ENCODE peak calls at places on chromosomes 1 and 21, in ten cellular contexts. One of them, this sample, is unnamed.

GRCh38 chr1:33762099-33762830 is 101.6 kb upstream of the HMGB4 start:
- DNase-seq in colonic mucosa: no peak
- DNase-seq in Peyer's patch: no peak
- DNase-seq in effector memory CD4-positive, alpha-beta T cell: no peak
- DNase-seq in GM23338: no peak
- DNase-seq in naive thymus-derived CD4-positive, alpha-beta T cell: no peak
- DNase-seq in brain microvascular endothelial cell: no peak
- DNase-seq in keratinocyte: no peak
- DNase-seq in breast epithelium: no peak
- DNase-seq in adrenal gland: no peak
- DNase-seq in this sample: no peak

GRCh38 chr1:55402117-55402516 is 187.0 kb upstream of the USP24 start:
- DNase-seq in colonic mucosa: no peak
- DNase-seq in Peyer's patch: no peak
- DNase-seq in effector memory CD4-positive, alpha-beta T cell: no peak
- DNase-seq in GM23338: no peak
- DNase-seq in naive thymus-derived CD4-positive, alpha-beta T cell: no peak
- DNase-seq in brain microvascular endothelial cell: peak
- DNase-seq in keratinocyte: no peak
- DNase-seq in breast epithelium: no peak
- DNase-seq in adrenal gland: no peak
- DNase-seq in this sample: no peak

GRCh38 chr1:212606734-212607205 is 1.8 kb upstream of the ATF3 start:
- DNase-seq in colonic mucosa: peak
- DNase-seq in Peyer's patch: peak
- DNase-seq in effector memory CD4-positive, alpha-beta T cell: peak
- DNase-seq in GM23338: peak
- DNase-seq in naive thymus-derived CD4-positive, alpha-beta T cell: peak
- DNase-seq in brain microvascular endothelial cell: no peak
- DNase-seq in keratinocyte: no peak
- DNase-seq in breast epithelium: peak
- DNase-seq in adrenal gland: peak
- DNase-seq in this sample: peak

GRCh38 chr1:43590389-43590788 is 59.6 kb upstream of the KDM4A start:
- DNase-seq in colonic mucosa: no peak
- DNase-seq in Peyer's patch: no peak
- DNase-seq in effector memory CD4-positive, alpha-beta T cell: no peak
- DNase-seq in GM23338: peak
- DNase-seq in naive thymus-derived CD4-positive, alpha-beta T cell: no peak
- DNase-seq in brain microvascular endothelial cell: no peak
- DNase-seq in keratinocyte: no peak
- DNase-seq in breast epithelium: no peak
- DNase-seq in adrenal gland: no peak
- DNase-seq in this sample: no peak

GRCh38 chr1:226679853-226680516 is 59.1 kb downstream of the ITPKB start:
- DNase-seq in colonic mucosa: peak
- DNase-seq in Peyer's patch: peak
- DNase-seq in effector memory CD4-positive, alpha-beta T cell: peak
- DNase-seq in GM23338: peak
- DNase-seq in naive thymus-derived CD4-positive, alpha-beta T cell: peak
- DNase-seq in brain microvascular endothelial cell: peak
- DNase-seq in keratinocyte: peak
- DNase-seq in breast epithelium: peak
- DNase-seq in adrenal gland: peak
- DNase-seq in this sample: peak

GRCh38 chr1:93056214-93056613 is 22.9 kb upstream of the MTF2 start:
- DNase-seq in colonic mucosa: no peak
- DNase-seq in Peyer's patch: no peak
- DNase-seq in effector memory CD4-positive, alpha-beta T cell: no peak
- DNase-seq in GM23338: peak
- DNase-seq in naive thymus-derived CD4-positive, alpha-beta T cell: no peak
- DNase-seq in brain microvascular endothelial cell: peak
- DNase-seq in keratinocyte: no peak
- DNase-seq in breast epithelium: no peak
- DNase-seq in adrenal gland: no peak
- DNase-seq in this sample: no peak

GRCh38 chr1:23395849-23396248 is 26.2 kb upstream of the ZNF436 start:
- DNase-seq in colonic mucosa: no peak
- DNase-seq in Peyer's patch: no peak
- DNase-seq in effector memory CD4-positive, alpha-beta T cell: no peak
- DNase-seq in GM23338: no peak
- DNase-seq in naive thymus-derived CD4-positive, alpha-beta T cell: no peak
- DNase-seq in brain microvascular endothelial cell: no peak
- DNase-seq in keratinocyte: no peak
- DNase-seq in breast epithelium: no peak
- DNase-seq in adrenal gland: no peak
- DNase-seq in this sample: no peak

GRCh38 chr1:229694053-229694693 is 68.1 kb downstream of the URB2 start:
- DNase-seq in colonic mucosa: peak
- DNase-seq in Peyer's patch: peak
- DNase-seq in effector memory CD4-positive, alpha-beta T cell: no peak
- DNase-seq in GM23338: peak
- DNase-seq in naive thymus-derived CD4-positive, alpha-beta T cell: no peak
- DNase-seq in brain microvascular endothelial cell: peak
- DNase-seq in keratinocyte: no peak
- DNase-seq in breast epithelium: no peak
- DNase-seq in adrenal gland: peak
- DNase-seq in this sample: peak

GRCh38 chr1:47830856-47831255 is 166.3 kb downstream of the TRABD2B start:
- DNase-seq in colonic mucosa: no peak
- DNase-seq in Peyer's patch: no peak
- DNase-seq in effector memory CD4-positive, alpha-beta T cell: no peak
- DNase-seq in GM23338: no peak
- DNase-seq in naive thymus-derived CD4-positive, alpha-beta T cell: no peak
- DNase-seq in brain microvascular endothelial cell: no peak
- DNase-seq in keratinocyte: no peak
- DNase-seq in breast epithelium: no peak
- DNase-seq in adrenal gland: no peak
- DNase-seq in this sample: no peak

GRCh38 chr1:154837034-154837678 is 32.9 kb downstream of the KCNN3 start:
- DNase-seq in colonic mucosa: no peak
- DNase-seq in Peyer's patch: no peak
- DNase-seq in effector memory CD4-positive, alpha-beta T cell: no peak
- DNase-seq in GM23338: no peak
- DNase-seq in naive thymus-derived CD4-positive, alpha-beta T cell: no peak
- DNase-seq in brain microvascular endothelial cell: no peak
- DNase-seq in keratinocyte: no peak
- DNase-seq in breast epithelium: no peak
- DNase-seq in adrenal gland: no peak
- DNase-seq in this sample: peak

GRCh38 chr21:42555756-42556438 is 42.2 kb downstream of the SLC37A1 start:
- DNase-seq in colonic mucosa: no peak
- DNase-seq in Peyer's patch: peak
- DNase-seq in effector memory CD4-positive, alpha-beta T cell: no peak
- DNase-seq in GM23338: no peak
- DNase-seq in naive thymus-derived CD4-positive, alpha-beta T cell: no peak
- DNase-seq in brain microvascular endothelial cell: no peak
- DNase-seq in keratinocyte: no peak
- DNase-seq in breast epithelium: peak
- DNase-seq in adrenal gland: no peak
- DNase-seq in this sample: no peak

GRCh38 chr21:42558368-42558767 is 44.7 kb downstream of the SLC37A1 start:
- DNase-seq in colonic mucosa: no peak
- DNase-seq in Peyer's patch: no peak
- DNase-seq in effector memory CD4-positive, alpha-beta T cell: no peak
- DNase-seq in GM23338: no peak
- DNase-seq in naive thymus-derived CD4-positive, alpha-beta T cell: no peak
- DNase-seq in brain microvascular endothelial cell: no peak
- DNase-seq in keratinocyte: no peak
- DNase-seq in breast epithelium: no peak
- DNase-seq in adrenal gland: no peak
- DNase-seq in this sample: no peak

GRCh38 chr21:42557420-42557819 is 43.8 kb downstream of the SLC37A1 start:
- DNase-seq in colonic mucosa: no peak
- DNase-seq in Peyer's patch: peak
- DNase-seq in effector memory CD4-positive, alpha-beta T cell: no peak
- DNase-seq in GM23338: no peak
- DNase-seq in naive thymus-derived CD4-positive, alpha-beta T cell: no peak
- DNase-seq in brain microvascular endothelial cell: no peak
- DNase-seq in keratinocyte: no peak
- DNase-seq in breast epithelium: peak
- DNase-seq in adrenal gland: no peak
- DNase-seq in this sample: no peak

GRCh38 chr21:42556960-42557359 is 43.3 kb downstream of the SLC37A1 start:
- DNase-seq in colonic mucosa: no peak
- DNase-seq in Peyer's patch: peak
- DNase-seq in effector memory CD4-positive, alpha-beta T cell: no peak
- DNase-seq in GM23338: no peak
- DNase-seq in naive thymus-derived CD4-positive, alpha-beta T cell: no peak
- DNase-seq in brain microvascular endothelial cell: no peak
- DNase-seq in keratinocyte: no peak
- DNase-seq in breast epithelium: peak
- DNase-seq in adrenal gland: no peak
- DNase-seq in this sample: no peak

GRCh38 chr21:42556476-42556875 is 42.8 kb downstream of the SLC37A1 start:
- DNase-seq in colonic mucosa: no peak
- DNase-seq in Peyer's patch: peak
- DNase-seq in effector memory CD4-positive, alpha-beta T cell: no peak
- DNase-seq in GM23338: no peak
- DNase-seq in naive thymus-derived CD4-positive, alpha-beta T cell: no peak
- DNase-seq in brain microvascular endothelial cell: no peak
- DNase-seq in keratinocyte: no peak
- DNase-seq in breast epithelium: peak
- DNase-seq in adrenal gland: no peak
- DNase-seq in this sample: no peak
- H3K27ac ChIP-seq in colonic mucosa: no peak
- H3K27ac ChIP-seq in Peyer's patch: peak
- H3K27ac ChIP-seq in effector memory CD4-positive, alpha-beta T cell: no peak
- H3K27ac ChIP-seq in GM23338: no peak
- H3K27ac ChIP-seq in naive thymus-derived CD4-positive, alpha-beta T cell: no peak
- H3K27ac ChIP-seq in brain microvascular endothelial cell: no peak
- H3K27ac ChIP-seq in keratinocyte: no peak
- H3K27ac ChIP-seq in breast epithelium: no peak
- H3K27ac ChIP-seq in adrenal gland: no peak
- H3K27ac ChIP-seq in this sample: no peak

DNA sequence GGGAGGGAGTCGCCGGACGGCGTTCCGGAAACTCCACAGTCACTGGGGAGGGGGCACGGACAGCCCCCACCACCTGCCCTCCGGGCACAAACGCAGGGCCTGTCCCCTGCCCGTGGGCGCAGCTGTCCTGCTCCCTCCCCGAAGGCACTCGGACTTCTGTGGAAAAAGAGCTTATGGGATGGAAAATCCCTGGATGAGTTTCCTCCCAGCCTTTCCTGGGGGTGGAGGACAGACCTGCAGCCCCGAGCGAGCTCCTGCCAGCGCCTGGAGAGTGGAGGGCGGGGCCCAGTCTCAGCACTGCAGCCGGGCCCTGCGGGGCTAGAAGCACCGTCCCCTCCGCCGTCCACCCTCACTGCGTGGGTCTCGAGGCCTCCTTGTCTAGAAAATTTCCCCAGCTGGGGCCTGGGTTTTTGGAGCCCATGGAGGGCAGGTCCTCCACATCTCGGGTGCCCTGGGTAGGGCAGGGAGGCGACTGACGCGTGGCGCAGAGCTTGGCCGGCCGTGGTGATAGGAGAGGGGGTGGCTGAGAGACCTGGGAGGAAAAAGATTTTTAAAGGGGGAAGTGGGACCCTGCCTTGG is 6.5 kb upstream of the COL6A1 start:
- DNase-seq in colonic mucosa: no peak
- DNase-seq in Peyer's patch: peak
- DNase-seq in effector memory CD4-positive, alpha-beta T cell: no peak
- DNase-seq in GM23338: peak
- DNase-seq in naive thymus-derived CD4-positive, alpha-beta T cell: no peak
- DNase-seq in brain microvascular endothelial cell: no peak
- DNase-seq in keratinocyte: no peak
- DNase-seq in breast epithelium: peak
- DNase-seq in adrenal gland: no peak
- DNase-seq in this sample: peak
- H3K27ac ChIP-seq in colonic mucosa: peak
- H3K27ac ChIP-seq in Peyer's patch: peak
- H3K27ac ChIP-seq in effector memory CD4-positive, alpha-beta T cell: no peak
- H3K27ac ChIP-seq in GM23338: no peak
- H3K27ac ChIP-seq in naive thymus-derived CD4-positive, alpha-beta T cell: no peak
- H3K27ac ChIP-seq in brain microvascular endothelial cell: peak
- H3K27ac ChIP-seq in keratinocyte: no peak
- H3K27ac ChIP-seq in breast epithelium: peak
- H3K27ac ChIP-seq in adrenal gland: no peak
- H3K27ac ChIP-seq in this sample: peak

DNA sequence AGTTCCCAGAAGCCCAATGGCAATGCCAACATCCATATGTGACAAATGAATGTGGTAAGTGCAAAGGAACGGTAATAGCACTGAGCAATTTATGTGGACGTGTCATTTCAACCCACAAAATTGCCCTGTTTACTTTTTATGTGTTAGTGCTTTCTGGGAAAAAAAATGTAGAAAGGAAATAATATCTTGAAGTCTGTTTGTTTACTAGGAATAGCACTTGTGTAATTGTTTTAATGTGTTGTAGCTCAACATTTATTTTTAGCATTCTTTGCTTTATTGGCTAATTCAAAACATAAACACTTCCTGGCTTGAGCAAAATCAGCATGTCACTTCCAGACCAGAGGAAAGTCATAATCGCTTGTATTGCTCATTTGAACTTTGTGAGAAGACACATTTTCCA is 224.8 kb upstream of the KCNK2 start:
- DNase-seq in colonic mucosa: no peak
- DNase-seq in Peyer's patch: no peak
- DNase-seq in effector memory CD4-positive, alpha-beta T cell: no peak
- DNase-seq in GM23338: no peak
- DNase-seq in naive thymus-derived CD4-positive, alpha-beta T cell: no peak
- DNase-seq in brain microvascular endothelial cell: no peak
- DNase-seq in keratinocyte: no peak
- DNase-seq in breast epithelium: no peak
- DNase-seq in adrenal gland: no peak
- DNase-seq in this sample: no peak
- H3K27ac ChIP-seq in colonic mucosa: no peak
- H3K27ac ChIP-seq in Peyer's patch: no peak
- H3K27ac ChIP-seq in effector memory CD4-positive, alpha-beta T cell: no peak
- H3K27ac ChIP-seq in GM23338: no peak
- H3K27ac ChIP-seq in naive thymus-derived CD4-positive, alpha-beta T cell: no peak
- H3K27ac ChIP-seq in brain microvascular endothelial cell: no peak
- H3K27ac ChIP-seq in keratinocyte: no peak
- H3K27ac ChIP-seq in breast epithelium: no peak
- H3K27ac ChIP-seq in adrenal gland: no peak
- H3K27ac ChIP-seq in this sample: no peak

DNA sequence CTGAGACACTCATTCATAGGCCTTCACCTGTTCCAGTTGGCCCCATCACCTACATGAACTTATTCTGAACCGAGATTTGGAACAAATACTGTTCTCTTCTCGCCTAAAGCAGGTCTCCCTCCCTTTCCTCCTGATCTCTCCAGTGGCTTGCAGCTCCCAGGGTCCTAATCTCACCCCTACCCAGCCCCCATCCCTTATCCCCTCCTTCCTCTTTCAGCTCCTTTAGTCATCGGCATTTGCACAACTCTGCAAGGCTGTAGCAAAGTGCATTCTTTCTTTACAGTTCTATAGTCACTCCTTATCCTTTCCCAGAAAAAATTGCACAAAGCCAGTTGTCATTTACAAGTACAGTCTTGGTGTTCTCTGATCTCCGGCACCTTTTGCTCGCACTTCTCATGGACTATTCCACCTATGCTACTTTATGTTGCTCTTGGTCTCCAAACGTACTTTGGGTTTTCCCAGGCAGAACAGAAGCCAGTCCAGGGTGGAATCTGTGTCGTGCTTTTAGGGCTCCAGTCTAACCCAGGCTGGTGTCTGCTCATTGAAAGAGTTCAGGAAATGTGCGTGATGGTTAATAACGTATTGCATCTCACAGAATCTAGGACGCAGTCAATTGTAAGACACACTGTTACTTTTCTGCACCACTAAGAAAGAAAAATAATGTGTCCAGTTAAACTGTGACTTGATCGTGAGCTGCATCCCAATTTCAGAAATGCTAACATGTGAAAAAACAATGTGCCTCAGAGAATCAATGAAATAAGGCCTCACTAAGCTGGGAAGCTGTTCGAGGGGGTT is 955 bp downstream of the ABCA4 start:
- DNase-seq in colonic mucosa: no peak
- DNase-seq in Peyer's patch: no peak
- DNase-seq in effector memory CD4-positive, alpha-beta T cell: no peak
- DNase-seq in GM23338: no peak
- DNase-seq in naive thymus-derived CD4-positive, alpha-beta T cell: no peak
- DNase-seq in brain microvascular endothelial cell: no peak
- DNase-seq in keratinocyte: no peak
- DNase-seq in breast epithelium: no peak
- DNase-seq in adrenal gland: no peak
- DNase-seq in this sample: no peak
- H3K27ac ChIP-seq in colonic mucosa: no peak
- H3K27ac ChIP-seq in Peyer's patch: no peak
- H3K27ac ChIP-seq in effector memory CD4-positive, alpha-beta T cell: no peak
- H3K27ac ChIP-seq in GM23338: no peak
- H3K27ac ChIP-seq in naive thymus-derived CD4-positive, alpha-beta T cell: no peak
- H3K27ac ChIP-seq in brain microvascular endothelial cell: no peak
- H3K27ac ChIP-seq in keratinocyte: no peak
- H3K27ac ChIP-seq in breast epithelium: no peak
- H3K27ac ChIP-seq in adrenal gland: no peak
- H3K27ac ChIP-seq in this sample: no peak

This sample was measured in heart right ventricle.